ENCODE peak calls at places on chromosomes 3 and 15, in six cellular contexts. H is SK-N-SH, M is K562, F is HepG2, L is GM12878, Q is H1. G is an unnamed sample.

GRCh38 chr15:50262533-50262932 is 3.0 kb downstream of the HDC start:
- DNase-seq in F (no peak), L (no peak), M (no peak), Q (no peak), H (no peak), G (no peak)

GRCh38 chr15:55914446-55914845 is 79.0 kb downstream of the NEDD4 start:
- DNase-seq in Q (no peak), F (no peak), M (no peak), H (no peak), L (no peak), G (no peak)

GRCh38 chr3:134030382-134030753 is 643 bp upstream of the SLCO2A1 start:
- DNase-seq in H (no peak), Q (peak; percentile 48), F (peak; percentile 63), M (no peak), L (no peak), G (no peak)

GRCh38 chr15:73378089-73378488 is 9.3 kb upstream of the HCN4 start:
- DNase-seq in Q (no peak), M (no peak), H (no peak), F (no peak), L (no peak), G (no peak)

GRCh38 chr15:24877174-24877573 is 77.6 kb upstream of the SNRPN start:
- DNase-seq in M (no peak), Q (no peak), F (no peak), H (no peak), L (no peak), G (no peak)

GRCh38 chr3:17686613-17687012 is 55.8 kb downstream of the TBC1D5 start:
- DNase-seq in Q (no peak), M (no peak), H (peak; percentile 13), F (peak; percentile 25), L (no peak), G (peak; percentile 13)

GRCh38 chr15:38564557-38565286 is at the start of gene RASGRP1:
- DNase-seq in H (peak; percentile 86), Q (peak; percentile 80), F (peak; percentile 12), M (peak; percentile 63), L (no peak), G (peak; percentile 18)

GRCh38 chr15:89334510-89335288 is at the start of gene POLG:
- DNase-seq in L (peak; percentile 98), H (peak; percentile 97), F (peak; percentile 96), Q (peak; percentile 99), M (peak; percentile 96), G (peak; percentile 96)

GRCh38 chr3:9994086-9994844 is 7.6 kb upstream of the EMC3 start:
- DNase-seq in M (no peak), H (no peak), F (no peak), L (no peak), Q (no peak), G (no peak)

GRCh38 chr3:63500196-63500595 is 152.3 kb upstream of the SNTN start:
- DNase-seq in M (no peak), Q (no peak), L (no peak), H (no peak), F (no peak), G (no peak)

GRCh38 chr3:24713516-24713915 is 218.9 kb upstream of the THRB start:
- DNase-seq in Q (no peak), F (no peak), M (no peak), H (no peak), L (no peak), G (no peak)

GRCh38 chr15:59243622-59244021 is 37.0 kb downstream of the LDHAL6B start:
- DNase-seq in F (no peak), L (no peak), M (no peak), H (no peak), Q (no peak), G (no peak)

GRCh38 chr3:102156426-102156825 is 278.4 kb upstream of the ZPLD1 start:
- DNase-seq in M (no peak), Q (no peak), F (no peak), L (no peak), H (no peak), G (peak; percentile 86)

GRCh38 chr3:77342688-77343087 is 302.8 kb downstream of the ROBO2 start:
- DNase-seq in F (no peak), H (no peak), L (no peak), M (no peak), Q (no peak), G (no peak)

GRCh38 chr15:74807302-74807701 is 5.3 kb upstream of the LMAN1L start:
- DNase-seq in F (no peak), M (no peak), Q (no peak), L (no peak), H (no peak), G (no peak)

GRCh38 chr3:156923349-156923748 is 97.2 kb downstream of the LEKR1 start:
- DNase-seq in F (no peak), M (no peak), L (no peak), H (no peak), Q (no peak), G (no peak)

GRCh38 chr15:45634442-45635190 is at the start of gene SQOR:
- DNase-seq in L (peak; percentile 59), H (peak; percentile 81), M (peak; percentile 15), Q (peak; percentile 74), F (peak; percentile 68), G (peak; percentile 86)

GRCh38 chr3:196207833-196208607 is 3.2 kb downstream of the ZDHHC19 start:
- DNase-seq in F (no peak), L (no peak), M (peak; percentile 100), Q (peak; percentile 85), H (peak; percentile 99), G (peak; percentile 57)

GRCh38 chr3:119579366-119580147 is at the start of gene ADPRH:
- DNase-seq in Q (peak; percentile 88), M (peak; percentile 67), H (peak; percentile 77), L (no peak), F (no peak), G (peak; percentile 81)

GRCh38 chr3:13282986-13283876 is 136.9 kb downstream of the NUP210 start:
- DNase-seq in F (no peak), L (no peak), M (peak; percentile 93), H (peak; percentile 91), Q (peak; percentile 74), G (peak; percentile 63)

GRCh38 chr15:42069025-42069424 is 25.3 kb downstream of the PLA2G4D start:
- DNase-seq in H (no peak), L (no peak), Q (no peak), M (no peak), F (no peak), G (no peak)

DNA sequence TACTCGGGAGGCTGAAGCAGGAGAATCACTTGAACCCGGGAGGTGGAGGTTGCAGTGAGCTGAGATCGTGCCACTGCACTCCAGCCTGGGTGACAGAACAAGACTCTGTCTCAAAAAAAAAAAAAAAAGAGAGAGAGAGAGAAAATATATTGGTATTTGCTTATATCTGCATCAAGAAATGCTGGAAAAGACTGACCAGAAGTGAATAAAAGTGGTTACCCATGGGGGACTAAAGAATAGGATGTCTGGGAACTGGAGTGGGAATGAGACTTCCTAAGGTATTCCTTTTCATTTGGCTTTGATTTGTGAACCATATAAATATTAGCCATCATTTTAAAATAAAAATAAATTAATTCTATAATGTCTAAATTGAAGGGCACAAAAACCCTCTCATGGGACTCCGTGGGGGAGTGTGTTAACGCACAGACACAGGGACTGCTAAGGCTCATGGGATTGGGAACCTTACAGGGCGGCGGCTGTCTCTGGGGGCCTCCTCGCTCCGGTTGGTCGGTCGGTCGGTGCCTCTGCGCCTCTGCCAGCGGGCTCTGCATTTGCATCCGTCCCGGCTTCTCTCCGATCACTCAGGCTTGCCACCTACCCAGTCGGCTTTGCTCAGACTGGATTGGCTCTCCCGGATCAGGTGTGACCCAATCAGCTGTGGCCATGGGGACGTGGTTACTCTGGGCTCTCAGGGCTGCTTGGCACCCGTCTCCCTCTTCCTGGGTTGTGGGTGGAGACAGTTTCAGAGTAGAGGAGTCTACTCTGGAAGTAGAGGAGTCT is 12.7 kb upstream of the TSPAN3 start:
- DNase-seq in F (peak; percentile 75), M (no peak), L (peak; percentile 54), H (peak; percentile 79), Q (peak; percentile 81), G (peak; percentile 85)
- TF ChIP-seq CHD2 in F (no peak), M (no peak), L (no peak), H (no peak), Q (peak; percentile 54), G (no peak)

DNA sequence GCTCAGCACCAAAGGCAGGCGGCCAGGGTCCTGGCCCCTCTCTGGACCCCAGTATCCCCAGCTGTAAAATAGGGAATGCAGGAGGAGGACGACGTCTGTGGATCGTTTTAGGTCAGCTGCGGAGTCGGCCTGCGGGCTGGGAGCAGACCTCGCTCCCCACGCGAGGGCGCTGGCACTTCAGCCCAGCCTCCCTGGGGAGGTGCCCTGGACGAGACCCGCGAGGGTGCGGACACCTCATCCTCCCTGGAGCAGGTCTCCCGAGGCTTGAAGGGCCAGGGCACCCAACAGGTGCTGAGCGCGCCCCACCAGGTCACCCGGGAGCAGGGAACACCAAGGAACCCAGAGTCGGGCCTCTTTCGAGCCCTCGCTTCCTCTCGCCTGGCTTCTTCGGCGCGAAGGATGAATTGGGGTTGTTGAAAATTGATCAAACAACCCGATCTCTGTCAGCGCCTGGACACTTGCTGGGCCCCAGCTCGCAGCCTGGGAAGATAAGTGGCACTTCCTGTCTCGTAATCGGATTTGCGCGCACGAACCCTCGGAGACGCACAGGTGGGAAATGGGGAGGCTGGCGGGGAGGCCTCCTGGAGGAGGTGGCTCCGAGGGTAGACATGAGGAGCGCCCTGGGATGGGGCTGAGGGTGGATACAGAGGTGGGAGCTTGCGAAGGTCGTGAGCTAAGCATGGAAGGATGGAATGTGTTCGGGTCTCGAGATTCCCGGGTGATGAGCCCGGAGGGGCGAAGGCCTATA is 588 bp upstream of the VIPR1 start:
- DNase-seq in L (no peak), F (peak; percentile 22), H (peak; percentile 85), Q (peak; percentile 76), M (peak; percentile 80), G (no peak)
- TF ChIP-seq CHD2 in L (no peak), F (no peak), H (no peak), Q (no peak), M (no peak), G (no peak)

GRCh38 chr3:61936344-61936937 is 375.1 kb downstream of the PTPRG start:
- DNase-seq in F (peak; percentile 6), H (peak; percentile 35), L (no peak), M (peak; percentile 38), Q (peak; percentile 73), G (no peak)
- TF ChIP-seq CHD2 in F (no peak), H (no peak), L (no peak), M (no peak), Q (no peak), G (no peak)

GRCh38 chr3:178271740-178272387 is 264.4 kb upstream of the KCNMB2 start:
- DNase-seq in Q (no peak), H (no peak), L (no peak), F (no peak), M (no peak), G (no peak)

GRCh38 chr3:178275311-178275710 is 260.9 kb upstream of the KCNMB2 start:
- DNase-seq in H (no peak), Q (no peak), F (no peak), L (no peak), M (no peak), G (no peak)

GRCh38 chr3:178274711-178275110 is 261.5 kb upstream of the KCNMB2 start:
- DNase-seq in M (no peak), F (no peak), Q (no peak), H (no peak), L (no peak), G (no peak)

GRCh38 chr3:178267158-178267838 is 268.9 kb upstream of the KCNMB2 start:
- DNase-seq in Q (no peak), L (no peak), M (no peak), H (no peak), F (no peak), G (no peak)

DNA sequence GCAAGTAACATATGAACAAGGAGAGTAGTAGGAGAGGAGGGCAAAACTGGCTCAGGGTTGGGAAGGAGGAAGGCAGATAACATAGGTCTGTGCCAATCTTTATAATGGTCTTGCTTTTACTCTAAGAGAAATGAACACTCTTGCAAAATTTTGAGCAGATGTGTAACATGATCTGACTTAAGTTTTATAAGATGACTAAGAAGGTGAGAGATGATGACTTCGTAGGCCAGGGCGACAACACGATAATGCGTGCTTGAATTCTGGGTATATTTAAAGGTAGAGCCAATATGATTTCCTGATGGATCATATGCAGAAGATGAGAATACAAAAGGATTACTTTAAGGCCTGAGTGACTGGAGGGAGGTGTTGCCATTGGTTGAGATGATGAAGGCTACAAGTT is 265.4 kb upstream of the KCNMB2 start:
- DNase-seq in F (no peak), M (no peak), H (no peak), Q (no peak), L (no peak), G (no peak)
- TF ChIP-seq CHD2 in F (no peak), M (no peak), H (no peak), Q (no peak), L (no peak), G (no peak)